ENCODE peak calls at places on chromosomes 4 and X, in ten cellular contexts. One of them, this sample, is unnamed.

GRCh38 chr4:39029752-39030694 is 2.2 kb downstream of the TMEM156 start:
- ATAC-seq in A549: peak
- ATAC-seq in HCT116: no peak
- ATAC-seq in K562: peak
- ATAC-seq in right lobe of liver: no peak
- ATAC-seq in heart left ventricle: no peak
- ATAC-seq in GM12878: peak
- ATAC-seq in gastrocnemius medialis: no peak
- ATAC-seq in body of pancreas: no peak
- ATAC-seq in HepG2: no peak
- ATAC-seq in this sample: no peak

GRCh38 chr4:76213415-76214268 is at the start of gene SCARB2:
- ATAC-seq in A549: peak
- ATAC-seq in HCT116: peak
- ATAC-seq in K562: peak
- ATAC-seq in right lobe of liver: peak
- ATAC-seq in heart left ventricle: peak
- ATAC-seq in GM12878: peak
- ATAC-seq in gastrocnemius medialis: peak
- ATAC-seq in body of pancreas: peak
- ATAC-seq in HepG2: peak
- ATAC-seq in this sample: peak

GRCh38 chrX:28847423-28847822 is 260.2 kb downstream of the IL1RAPL1 start:
- ATAC-seq in A549: no peak
- ATAC-seq in HCT116: peak
- ATAC-seq in K562: no peak
- ATAC-seq in right lobe of liver: no peak
- ATAC-seq in heart left ventricle: peak
- ATAC-seq in GM12878: no peak
- ATAC-seq in gastrocnemius medialis: peak
- ATAC-seq in body of pancreas: no peak
- ATAC-seq in HepG2: no peak
- ATAC-seq in this sample: no peak

GRCh38 chr4:25993564-25994185 is 79.7 kb downstream of the SMIM20 start:
- ATAC-seq in A549: peak
- ATAC-seq in HCT116: peak
- ATAC-seq in K562: peak
- ATAC-seq in right lobe of liver: peak
- ATAC-seq in heart left ventricle: peak
- ATAC-seq in GM12878: peak
- ATAC-seq in gastrocnemius medialis: peak
- ATAC-seq in body of pancreas: no peak
- ATAC-seq in HepG2: peak
- ATAC-seq in this sample: peak

GRCh38 chr4:10006604-10007435 is 14.5 kb downstream of the SLC2A9 start:
- ATAC-seq in A549: peak
- ATAC-seq in HCT116: peak
- ATAC-seq in K562: no peak
- ATAC-seq in right lobe of liver: peak
- ATAC-seq in heart left ventricle: no peak
- ATAC-seq in GM12878: peak
- ATAC-seq in gastrocnemius medialis: peak
- ATAC-seq in body of pancreas: peak
- ATAC-seq in HepG2: peak
- ATAC-seq in this sample: peak

GRCh38 chr4:69092190-69092589 is 4.1 kb upstream of the UGT2B7 start:
- ATAC-seq in A549: no peak
- ATAC-seq in HCT116: no peak
- ATAC-seq in K562: no peak
- ATAC-seq in right lobe of liver: no peak
- ATAC-seq in heart left ventricle: no peak
- ATAC-seq in GM12878: peak
- ATAC-seq in gastrocnemius medialis: no peak
- ATAC-seq in body of pancreas: no peak
- ATAC-seq in HepG2: no peak
- ATAC-seq in this sample: no peak

GRCh38 chr4:109406337-109406931 is 27.2 kb upstream of the SEC24B start:
- ATAC-seq in A549: peak
- ATAC-seq in HCT116: peak
- ATAC-seq in K562: peak
- ATAC-seq in right lobe of liver: peak
- ATAC-seq in heart left ventricle: peak
- ATAC-seq in GM12878: peak
- ATAC-seq in gastrocnemius medialis: peak
- ATAC-seq in body of pancreas: peak
- ATAC-seq in HepG2: peak
- ATAC-seq in this sample: no peak

GRCh38 chr4:145762719-145763118 is 82.8 kb downstream of the C4orf51 start:
- ATAC-seq in A549: no peak
- ATAC-seq in HCT116: no peak
- ATAC-seq in K562: no peak
- ATAC-seq in right lobe of liver: no peak
- ATAC-seq in heart left ventricle: no peak
- ATAC-seq in GM12878: no peak
- ATAC-seq in gastrocnemius medialis: no peak
- ATAC-seq in body of pancreas: no peak
- ATAC-seq in HepG2: no peak
- ATAC-seq in this sample: no peak

GRCh38 chrX:1427756-1428155 is 25.0 kb downstream of the ASMTL start:
- ATAC-seq in A549: no peak
- ATAC-seq in HCT116: no peak
- ATAC-seq in K562: no peak
- ATAC-seq in right lobe of liver: peak
- ATAC-seq in heart left ventricle: no peak
- ATAC-seq in GM12878: no peak
- ATAC-seq in gastrocnemius medialis: no peak
- ATAC-seq in body of pancreas: no peak
- ATAC-seq in HepG2: no peak
- ATAC-seq in this sample: no peak

GRCh38 chr4:138341739-138342415 is 99.7 kb upstream of the SLC7A11 start:
- ATAC-seq in A549: no peak
- ATAC-seq in HCT116: no peak
- ATAC-seq in K562: no peak
- ATAC-seq in right lobe of liver: no peak
- ATAC-seq in heart left ventricle: no peak
- ATAC-seq in GM12878: peak
- ATAC-seq in gastrocnemius medialis: no peak
- ATAC-seq in body of pancreas: no peak
- ATAC-seq in HepG2: no peak
- ATAC-seq in this sample: no peak

GRCh38 chr4:14835288-14835687 is 167.0 kb upstream of the CPEB2 start:
- ATAC-seq in A549: no peak
- ATAC-seq in HCT116: no peak
- ATAC-seq in K562: no peak
- ATAC-seq in right lobe of liver: peak
- ATAC-seq in heart left ventricle: no peak
- ATAC-seq in GM12878: no peak
- ATAC-seq in gastrocnemius medialis: no peak
- ATAC-seq in body of pancreas: no peak
- ATAC-seq in HepG2: no peak
- ATAC-seq in this sample: no peak

DNA sequence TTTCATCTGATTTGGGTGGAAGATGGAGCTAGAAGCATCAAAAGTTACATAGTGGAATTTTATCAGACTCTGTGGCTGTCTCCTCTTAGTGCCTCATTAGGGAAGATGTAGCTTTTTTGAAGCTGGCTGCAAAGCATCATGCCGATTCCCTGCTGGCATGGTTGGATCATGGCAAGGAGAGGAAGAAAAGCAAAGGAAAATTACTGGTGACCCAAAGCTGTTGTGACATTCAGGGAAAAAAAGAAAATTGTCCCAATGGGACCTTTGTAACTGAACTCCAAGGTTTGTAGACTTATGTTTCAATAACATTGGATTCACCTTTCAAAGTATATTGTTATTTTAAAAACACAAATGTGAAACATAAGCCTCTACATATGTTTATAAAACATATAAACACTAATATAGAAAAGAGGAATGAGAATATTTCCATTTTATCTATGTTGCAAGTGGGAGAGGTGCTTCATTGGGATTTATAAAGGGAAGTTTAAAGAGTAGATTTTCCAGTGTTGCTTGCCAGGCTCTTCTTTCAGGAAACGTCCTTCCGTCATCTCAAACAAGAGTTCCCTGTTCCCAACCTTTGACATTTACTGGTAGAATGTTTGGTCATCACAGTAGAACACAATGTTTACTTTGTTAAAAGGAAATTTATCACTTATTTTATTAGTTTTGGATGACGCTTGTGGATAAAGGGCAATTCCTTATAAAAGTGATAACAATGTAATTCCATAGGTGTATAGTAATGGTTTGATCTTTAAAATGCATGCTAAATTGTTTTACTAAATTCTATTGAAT is 190.1 kb upstream of the GPRIN3 start:
- ATAC-seq in A549: no peak
- ATAC-seq in HCT116: no peak
- ATAC-seq in K562: no peak
- ATAC-seq in right lobe of liver: peak
- ATAC-seq in heart left ventricle: no peak
- ATAC-seq in GM12878: no peak
- ATAC-seq in gastrocnemius medialis: no peak
- ATAC-seq in body of pancreas: peak
- ATAC-seq in HepG2: no peak
- ATAC-seq in this sample: peak
- TF ChIP-seq POLR2A in A549: no peak
- TF ChIP-seq POLR2A in HCT116: no peak
- TF ChIP-seq POLR2A in K562: no peak
- TF ChIP-seq POLR2A in right lobe of liver: no peak
- TF ChIP-seq POLR2A in heart left ventricle: no peak
- TF ChIP-seq POLR2A in GM12878: no peak
- TF ChIP-seq POLR2A in gastrocnemius medialis: no peak
- TF ChIP-seq POLR2A in body of pancreas: no peak
- TF ChIP-seq POLR2A in HepG2: no peak
- TF ChIP-seq POLR2A in this sample: no peak

DNA sequence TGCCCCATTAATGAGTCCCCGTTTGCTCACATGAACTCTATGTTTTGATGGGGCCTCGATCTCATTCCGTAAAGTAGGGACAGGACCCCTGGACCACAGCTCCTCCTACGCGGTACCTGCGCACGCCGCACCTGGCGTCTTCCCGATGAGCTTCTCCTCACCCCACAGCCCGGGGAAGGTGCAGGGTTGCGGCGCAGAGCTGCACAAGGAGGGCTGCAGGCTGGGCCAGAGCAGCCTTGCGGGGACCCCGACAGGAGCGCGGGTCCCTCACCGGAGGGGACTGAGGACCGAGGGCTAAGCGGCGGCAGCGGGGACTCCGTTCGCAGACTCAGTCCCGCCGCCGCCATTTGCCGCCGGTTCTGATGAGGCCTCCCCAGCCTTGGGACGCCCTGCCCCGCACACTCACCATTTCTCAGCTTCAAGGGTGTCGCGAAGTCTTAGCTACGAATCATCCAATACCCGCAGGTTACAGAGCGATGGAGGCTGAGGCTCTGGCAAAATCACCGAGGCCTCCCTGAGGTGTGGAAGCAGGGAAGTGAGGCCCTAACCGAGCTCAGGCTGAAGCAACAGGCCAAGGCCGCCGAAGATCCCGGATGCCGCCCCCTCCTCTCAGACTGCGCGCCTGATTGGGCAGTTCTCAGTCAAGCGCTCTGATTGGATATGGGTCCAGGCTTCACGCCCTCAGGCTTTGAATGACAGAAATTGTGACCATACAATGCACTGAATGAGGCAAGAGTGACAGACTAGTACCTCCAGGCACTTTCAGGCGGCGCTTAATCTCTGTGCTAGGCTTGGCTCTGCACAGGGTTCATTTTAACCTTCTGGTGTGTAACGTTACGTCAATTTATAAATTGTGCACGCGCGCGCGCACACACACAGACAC is 25.1 kb downstream of the ZNF721 start:
- ATAC-seq in A549: peak
- ATAC-seq in HCT116: peak
- ATAC-seq in K562: peak
- ATAC-seq in right lobe of liver: peak
- ATAC-seq in heart left ventricle: peak
- ATAC-seq in GM12878: peak
- ATAC-seq in gastrocnemius medialis: peak
- ATAC-seq in body of pancreas: peak
- ATAC-seq in HepG2: peak
- ATAC-seq in this sample: peak
- TF ChIP-seq POLR2A in A549: peak
- TF ChIP-seq POLR2A in HCT116: peak
- TF ChIP-seq POLR2A in K562: peak
- TF ChIP-seq POLR2A in right lobe of liver: peak
- TF ChIP-seq POLR2A in heart left ventricle: peak
- TF ChIP-seq POLR2A in GM12878: peak
- TF ChIP-seq POLR2A in gastrocnemius medialis: peak
- TF ChIP-seq POLR2A in body of pancreas: peak
- TF ChIP-seq POLR2A in HepG2: peak
- TF ChIP-seq POLR2A in this sample: peak

DNA sequence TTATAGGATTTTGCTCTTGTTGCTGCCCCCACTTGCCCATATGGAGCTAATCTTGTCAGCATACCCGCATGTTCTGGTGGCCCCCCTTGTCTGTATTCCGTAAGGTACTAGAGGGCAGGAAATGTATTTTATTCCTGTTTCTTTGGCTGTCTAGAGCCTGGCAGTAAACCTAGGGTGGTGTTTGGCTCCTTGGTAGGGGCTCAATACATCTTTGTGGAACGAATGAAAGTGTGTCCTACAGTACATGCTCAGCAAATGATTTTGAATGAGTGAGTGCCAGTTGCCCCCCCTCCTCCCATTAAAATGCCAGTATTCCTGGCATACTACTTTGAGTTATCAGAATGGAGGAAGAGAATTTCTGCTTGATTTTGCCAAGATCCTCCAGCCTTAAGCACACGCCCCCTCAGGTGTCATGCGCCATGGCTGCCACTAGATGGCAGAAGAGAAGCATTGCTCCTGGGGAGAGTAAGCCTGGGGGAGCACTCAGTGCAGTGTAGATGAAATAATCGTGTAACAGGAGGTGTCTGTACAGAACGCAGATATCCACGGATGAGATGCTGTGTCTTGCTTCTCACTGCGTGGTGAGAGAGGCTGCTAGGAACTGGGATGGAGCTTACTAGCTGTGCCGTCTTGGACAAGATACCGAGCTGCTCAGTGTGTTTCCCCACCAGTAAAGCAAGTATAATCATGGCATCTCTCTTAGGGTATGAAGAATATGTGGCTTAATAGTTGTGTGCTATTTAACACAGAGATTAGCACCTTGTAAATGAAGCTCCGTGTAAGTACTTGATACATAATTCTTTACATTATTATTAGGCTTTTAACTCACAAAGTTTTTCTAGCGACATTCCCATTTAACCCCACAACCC is 17.2 kb upstream of the RNF212 start:
- ATAC-seq in A549: peak
- ATAC-seq in HCT116: peak
- ATAC-seq in K562: peak
- ATAC-seq in right lobe of liver: peak
- ATAC-seq in heart left ventricle: peak
- ATAC-seq in GM12878: peak
- ATAC-seq in gastrocnemius medialis: peak
- ATAC-seq in body of pancreas: peak
- ATAC-seq in HepG2: peak
- ATAC-seq in this sample: peak
- TF ChIP-seq POLR2A in A549: no peak
- TF ChIP-seq POLR2A in HCT116: no peak
- TF ChIP-seq POLR2A in K562: no peak
- TF ChIP-seq POLR2A in right lobe of liver: no peak
- TF ChIP-seq POLR2A in heart left ventricle: no peak
- TF ChIP-seq POLR2A in GM12878: no peak
- TF ChIP-seq POLR2A in gastrocnemius medialis: no peak
- TF ChIP-seq POLR2A in body of pancreas: no peak
- TF ChIP-seq POLR2A in HepG2: no peak
- TF ChIP-seq POLR2A in this sample: no peak

GRCh38 chr4:82718067-82718935 is 80.3 kb downstream of the SCD5 start:
- ATAC-seq in A549: no peak
- ATAC-seq in HCT116: no peak
- ATAC-seq in K562: no peak
- ATAC-seq in right lobe of liver: peak
- ATAC-seq in heart left ventricle: no peak
- ATAC-seq in GM12878: no peak
- ATAC-seq in gastrocnemius medialis: peak
- ATAC-seq in body of pancreas: peak
- ATAC-seq in HepG2: no peak
- ATAC-seq in this sample: peak
- TF ChIP-seq POLR2A in A549: no peak
- TF ChIP-seq POLR2A in HCT116: no peak
- TF ChIP-seq POLR2A in K562: no peak
- TF ChIP-seq POLR2A in right lobe of liver: no peak
- TF ChIP-seq POLR2A in heart left ventricle: no peak
- TF ChIP-seq POLR2A in GM12878: no peak
- TF ChIP-seq POLR2A in gastrocnemius medialis: no peak
- TF ChIP-seq POLR2A in body of pancreas: no peak
- TF ChIP-seq POLR2A in HepG2: no peak
- TF ChIP-seq POLR2A in this sample: no peak